ENCODE peak calls at places on chromosome 6, in four cellular contexts. V is A549, L is GM12878, T is SK-N-SH. Q is an unnamed sample.

GRCh38 chr6:143807103-143807425 is 36.1 kb upstream of the LTV1 start:
- DNase-seq in V (no peak), L (no peak), T (no peak), Q (no peak)

GRCh38 chr6:105786890-105787655 is 299.1 kb upstream of the PRDM1 start:
- DNase-seq in V (no peak), L (peak; percentile 74), T (no peak), Q (no peak)

GRCh38 chr6:149043476-149044130 is 273.9 kb upstream of the TAB2 start:
- DNase-seq in V (peak; percentile 66), L (no peak), T (peak; percentile 65), Q (peak; percentile 36)

GRCh38 chr6:1502041-1502440 is 107.7 kb upstream of the FOXC1 start:
- DNase-seq in V (no peak), L (no peak), T (no peak), Q (no peak)

GRCh38 chr6:149014631-149015171 is 267.9 kb downstream of the UST start:
- DNase-seq in V (no peak), L (no peak), T (no peak), Q (no peak)

GRCh38 chr6:88370127-88370710 is 204.1 kb upstream of the CNR1 start:
- DNase-seq in V (no peak), L (no peak), T (no peak), Q (no peak)

GRCh38 chr6:144675231-144675861 is 390.2 kb downstream of the UTRN start:
- DNase-seq in V (no peak), L (peak; percentile 24), T (no peak), Q (no peak)

GRCh38 chr6:170449231-170449630 is 103.9 kb downstream of the PSMB1 start:
- DNase-seq in V (no peak), L (no peak), T (no peak), Q (no peak)

GRCh38 chr6:139863356-139863755 is 488.9 kb upstream of the CITED2 start:
- DNase-seq in V (no peak), L (no peak), T (no peak), Q (no peak)

GRCh38 chr6:68880050-68880449 is 245.0 kb downstream of the ADGRB3 start:
- DNase-seq in V (no peak), L (no peak), T (peak; percentile 61), Q (no peak)

GRCh38 chr6:144408151-144408550 is 123.0 kb downstream of the UTRN start:
- DNase-seq in V (no peak), L (no peak), T (no peak), Q (no peak)

GRCh38 chr6:116847234-116847633 is 18.4 kb upstream of the GPRC6A start:
- DNase-seq in V (peak; percentile 23), L (no peak), T (peak; percentile 23), Q (peak; percentile 59)

GRCh38 chr6:160028487-160029275 is 59.8 kb downstream of the IGF2R start:
- DNase-seq in V (no peak), L (no peak), T (no peak), Q (no peak)

GRCh38 chr6:161353208-161353613 is 79.3 kb upstream of the AGPAT4 start:
- DNase-seq in V (peak; percentile 40), L (no peak), T (peak; percentile 52), Q (peak; percentile 46)

GRCh38 chr6:162363757-162364156 is 363.8 kb downstream of the PRKN start:
- DNase-seq in V (no peak), L (no peak), T (no peak), Q (peak; percentile 20)

GRCh38 chr6:143939364-143939763 is 68.7 kb downstream of the PLAGL1 start:
- DNase-seq in V (no peak), L (no peak), T (no peak), Q (no peak)

GRCh38 chr6:158867381-158868121 is 48.4 kb upstream of the EZR start:
- DNase-seq in V (peak; percentile 56), L (no peak), T (no peak), Q (no peak)

GRCh38 chr6:156687875-156688549 is 89.2 kb upstream of the ARID1B start:
- DNase-seq in V (no peak), L (no peak), T (peak; percentile 58), Q (no peak)

GRCh38 chr6:15244605-15245360 is 1.1 kb upstream of the JARID2 start:
- DNase-seq in V (peak; percentile 71), L (no peak), T (no peak), Q (peak; percentile 55)

GRCh38 chr6:79699606-79700005 is 68.5 kb downstream of the SH3BGRL2 start:
- DNase-seq in V (no peak), L (no peak), T (no peak), Q (no peak)
- TF ChIP-seq PBX3 in V (no peak), L (no peak), T (no peak), Q (no peak)

DNA sequence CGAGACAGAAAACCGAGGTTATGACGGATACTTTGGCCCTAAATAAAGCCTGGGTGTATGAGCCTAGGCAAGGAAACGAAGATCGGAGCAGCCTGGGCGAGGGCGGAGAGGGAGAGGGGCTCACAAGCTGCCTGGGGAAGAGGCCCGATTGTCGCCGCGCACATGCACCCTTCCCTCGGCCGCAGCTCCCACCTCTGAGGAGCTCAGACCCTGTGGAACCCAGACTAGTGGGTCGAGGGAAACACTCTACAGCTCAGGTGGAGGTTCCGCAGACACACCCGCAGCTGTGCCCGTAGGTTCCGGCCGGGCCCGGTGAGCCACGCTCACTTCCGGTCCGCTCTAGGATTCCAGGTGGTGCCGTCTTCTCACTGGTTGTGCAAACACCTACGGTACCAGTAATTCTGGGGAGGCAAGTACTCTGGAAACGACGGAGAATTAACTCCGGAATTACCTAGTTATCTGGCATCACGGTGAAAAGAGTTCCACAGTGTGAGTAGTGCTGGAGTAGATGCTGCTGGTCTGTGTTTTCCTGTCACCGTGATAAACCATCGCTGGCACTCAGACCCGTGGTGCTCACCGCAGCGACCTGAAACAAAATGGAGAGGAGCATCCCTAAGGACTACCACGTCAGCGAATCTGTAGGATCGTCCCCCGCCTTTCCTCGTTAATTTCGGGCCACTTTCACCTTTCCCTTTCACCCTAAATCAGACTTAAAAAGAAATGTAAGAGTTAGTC is 61.5 kb downstream of the GPX5 start:
- DNase-seq in V (peak; percentile 89), L (no peak), T (peak; percentile 80), Q (peak; percentile 82)
- TF ChIP-seq PBX3 in V (no peak), L (no peak), T (no peak), Q (peak; percentile 3)

GRCh38 chr6:43862925-43863324 is 92.9 kb downstream of the VEGFA start:
- DNase-seq in V (no peak), L (no peak), T (no peak), Q (no peak)

GRCh38 chr6:43865086-43865485 is 95.1 kb downstream of the VEGFA start:
- DNase-seq in V (no peak), L (no peak), T (no peak), Q (no peak)

GRCh38 chr6:43868467-43868866 is 98.5 kb downstream of the VEGFA start:
- DNase-seq in V (no peak), L (no peak), T (no peak), Q (no peak)

GRCh38 chr6:43867246-43867645 is 97.2 kb downstream of the VEGFA start:
- DNase-seq in V (no peak), L (no peak), T (no peak), Q (no peak)

GRCh38 chr6:43865947-43866346 is 95.9 kb downstream of the VEGFA start:
- DNase-seq in V (no peak), L (no peak), T (no peak), Q (no peak)
- TF ChIP-seq PBX3 in V (no peak), L (no peak), T (no peak), Q (no peak)

GRCh38 chr6:21994821-21995220 is 302.0 kb downstream of the PRL start:
- DNase-seq in V (no peak), L (no peak), T (no peak), Q (no peak)

GRCh38 chr6:21993841-21994240 is 303.0 kb downstream of the PRL start:
- DNase-seq in V (no peak), L (no peak), T (no peak), Q (no peak)

GRCh38 chr6:21995318-21995717 is 301.5 kb downstream of the PRL start:
- DNase-seq in V (no peak), L (no peak), T (no peak), Q (no peak)

GRCh38 chr6:21996425-21997207 is 300.2 kb downstream of the PRL start:
- DNase-seq in V (no peak), L (no peak), T (peak; percentile 37), Q (no peak)

GRCh38 chr6:21992178-21992967 is 304.5 kb downstream of the PRL start:
- DNase-seq in V (no peak), L (no peak), T (no peak), Q (no peak)
- TF ChIP-seq PBX3 in V (no peak), L (no peak), T (peak; percentile 9), Q (no peak)

DNA sequence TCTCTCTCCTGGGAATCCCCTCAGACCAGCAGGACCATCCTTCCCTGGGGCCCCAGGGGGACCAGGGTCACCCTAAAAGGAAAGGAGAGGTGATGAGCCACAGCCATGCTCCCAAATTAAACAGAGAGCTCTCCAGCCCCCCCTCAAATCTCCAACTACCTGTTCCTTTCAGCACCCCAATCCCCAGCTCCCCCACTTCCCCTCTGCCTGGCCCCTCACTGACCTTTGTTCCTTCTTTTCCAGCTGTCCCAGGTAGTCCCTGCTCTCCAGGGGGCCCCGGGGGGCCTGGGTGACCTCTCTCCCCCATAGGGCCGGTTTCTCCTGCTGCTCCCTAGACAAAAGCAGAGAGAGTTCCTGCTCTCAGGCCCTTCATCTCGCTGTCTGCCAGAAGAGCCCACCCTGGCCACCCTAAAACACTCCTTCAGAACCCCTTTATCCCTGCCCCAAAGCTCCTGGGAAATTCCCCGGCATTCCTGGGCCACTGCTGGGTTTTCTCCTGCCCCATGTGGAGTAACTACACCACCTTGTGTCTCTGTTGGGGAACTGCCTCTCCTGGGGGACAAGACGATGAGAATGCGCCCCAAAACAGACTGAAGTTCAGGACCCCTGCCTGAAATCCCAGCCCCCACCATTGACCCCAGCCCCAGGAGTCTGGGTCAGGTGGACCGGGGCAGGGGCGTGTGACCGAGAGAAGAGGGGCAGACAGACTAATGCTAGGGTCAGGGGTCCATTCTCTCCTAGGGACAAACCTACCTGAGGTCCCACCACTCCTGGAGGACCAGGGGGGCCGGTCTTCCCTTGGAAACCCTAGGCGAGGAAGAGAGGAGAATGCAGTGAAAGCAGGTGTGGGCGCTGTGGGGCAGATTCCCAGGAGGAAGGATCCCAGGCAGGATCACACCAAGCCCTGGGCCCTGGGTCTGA is 19.7 kb downstream of the COL11A2 start:
- DNase-seq in V (peak; percentile 36), L (no peak), T (no peak), Q (peak; percentile 53)
- TF ChIP-seq PBX3 in V (no peak), L (no peak), T (no peak), Q (no peak)

DNA sequence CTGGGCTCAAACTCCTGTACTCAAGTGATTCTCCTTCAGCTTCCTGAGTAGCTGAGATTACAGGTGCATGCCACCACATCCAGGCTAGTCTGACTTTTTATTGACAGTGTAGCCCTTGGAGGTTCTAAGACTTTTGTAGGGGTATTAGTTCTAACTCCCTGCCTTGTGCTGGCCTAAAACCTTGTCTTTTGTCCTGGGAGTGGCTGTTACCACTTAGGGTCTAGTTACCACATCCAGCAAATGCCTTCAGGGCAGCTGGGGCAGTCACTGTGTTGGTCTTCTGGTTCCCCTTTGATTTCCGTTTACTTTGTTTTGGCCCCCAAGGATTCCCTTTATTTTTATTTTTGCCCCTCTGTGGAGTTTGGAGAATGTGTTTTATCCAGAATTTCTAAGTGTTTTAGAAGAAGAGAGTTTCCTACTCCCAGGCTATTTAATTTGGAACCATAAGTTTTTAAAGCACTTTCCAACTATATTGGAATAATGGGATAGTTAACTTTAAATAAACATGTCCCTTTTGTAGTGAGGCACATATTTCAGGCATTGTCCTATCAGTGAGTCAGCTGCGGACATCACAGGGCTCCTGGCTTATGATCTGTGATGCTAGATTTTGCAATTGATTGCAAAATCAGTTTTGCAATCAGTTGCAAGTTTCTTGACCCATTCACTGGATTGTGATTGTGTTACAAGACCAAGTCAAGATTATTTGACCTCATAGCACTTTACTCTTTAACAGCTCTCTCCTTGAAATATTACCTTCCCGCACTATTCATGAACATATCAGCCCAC is 25.0 kb downstream of the IL22RA2 start:
- DNase-seq in V (peak; percentile 67), L (no peak), T (no peak), Q (peak; percentile 45)
- TF ChIP-seq PBX3 in V (no peak), L (no peak), T (no peak), Q (no peak)

Q was measured in HepG2.